ENCODE peak calls at places on chromosomes 11 and 22, in five cellular contexts. One of them, this sample, is unnamed.
A peak's percentile ranks its signal among the peaks of the same experiment; 100 is the strongest.

GRCh38 chr11:43643898-43644625 is 36.5 kb upstream of the HSD17B12 start:
- DNase-seq in SK-N-MC: peak; percentile 42
- DNase-seq in tibial nerve: peak; percentile 77
- DNase-seq in breast epithelium: peak; percentile 60
- DNase-seq in naive thymus-derived CD4-positive, alpha-beta T cell: peak; percentile 84
- DNase-seq in this sample: peak; percentile 76

GRCh38 chr22:32175751-32176644 is 16.9 kb upstream of the C22orf42 start:
- DNase-seq in SK-N-MC: no peak
- DNase-seq in naive thymus-derived CD4-positive, alpha-beta T cell: no peak
- DNase-seq in breast epithelium: no peak
- DNase-seq in tibial nerve: no peak
- DNase-seq in this sample: no peak

GRCh38 chr11:7020183-7020917 is at the start of the genes NLRP14 and ZNF214:
- DNase-seq in breast epithelium: peak; percentile 92
- DNase-seq in naive thymus-derived CD4-positive, alpha-beta T cell: no peak
- DNase-seq in SK-N-MC: peak; percentile 5
- DNase-seq in tibial nerve: peak; percentile 95
- DNase-seq in this sample: no peak

GRCh38 chr11:104705475-104706195 is 192.6 kb downstream of the CASP12 start:
- DNase-seq in naive thymus-derived CD4-positive, alpha-beta T cell: peak; percentile 85
- DNase-seq in tibial nerve: peak; percentile 29
- DNase-seq in breast epithelium: peak; percentile 30
- DNase-seq in SK-N-MC: peak; percentile 89
- DNase-seq in this sample: peak; percentile 42

GRCh38 chr11:84671325-84672019 is 955.7 kb downstream of the DLG2 start:
- DNase-seq in naive thymus-derived CD4-positive, alpha-beta T cell: no peak
- DNase-seq in tibial nerve: no peak
- DNase-seq in breast epithelium: no peak
- DNase-seq in SK-N-MC: no peak
- DNase-seq in this sample: no peak

GRCh38 chr11:121372671-121373429 is 79.3 kb upstream of the SORL1 start:
- DNase-seq in tibial nerve: no peak
- DNase-seq in naive thymus-derived CD4-positive, alpha-beta T cell: no peak
- DNase-seq in breast epithelium: no peak
- DNase-seq in SK-N-MC: no peak
- DNase-seq in this sample: no peak

GRCh38 chr11:27201454-27202302 is 161.1 kb downstream of the BBOX1 start:
- DNase-seq in tibial nerve: peak; percentile 77
- DNase-seq in SK-N-MC: peak; percentile 87
- DNase-seq in breast epithelium: no peak
- DNase-seq in naive thymus-derived CD4-positive, alpha-beta T cell: no peak
- DNase-seq in this sample: no peak

GRCh38 chr22:32684148-32684821 is 117.2 kb upstream of the TIMP3 start:
- DNase-seq in breast epithelium: no peak
- DNase-seq in tibial nerve: no peak
- DNase-seq in naive thymus-derived CD4-positive, alpha-beta T cell: no peak
- DNase-seq in SK-N-MC: no peak
- DNase-seq in this sample: no peak

GRCh38 chr11:123202155-123202714 is 7.2 kb upstream of the CLMP start:
- DNase-seq in tibial nerve: no peak
- DNase-seq in naive thymus-derived CD4-positive, alpha-beta T cell: no peak
- DNase-seq in breast epithelium: no peak
- DNase-seq in SK-N-MC: no peak
- DNase-seq in this sample: no peak

GRCh38 chr11:71432761-71433647 is 15.2 kb downstream of the DHCR7 start:
- DNase-seq in SK-N-MC: no peak
- DNase-seq in naive thymus-derived CD4-positive, alpha-beta T cell: no peak
- DNase-seq in breast epithelium: no peak
- DNase-seq in tibial nerve: no peak
- DNase-seq in this sample: no peak
- H3K27ac ChIP-seq in SK-N-MC: no peak overlapping the region
- H3K27ac ChIP-seq in naive thymus-derived CD4-positive, alpha-beta T cell: no peak overlapping the region
- H3K27ac ChIP-seq in breast epithelium: peak overlapping the region; percentile 68
- H3K27ac ChIP-seq in tibial nerve: peak overlapping the region; percentile 80
- H3K27ac ChIP-seq in this sample: no peak overlapping the region

GRCh38 chr11:86672007-86672621 is at the start of gene ME3:
- DNase-seq in tibial nerve: peak; percentile 33
- DNase-seq in SK-N-MC: no peak
- DNase-seq in naive thymus-derived CD4-positive, alpha-beta T cell: peak; percentile 57
- DNase-seq in breast epithelium: peak; percentile 54
- DNase-seq in this sample: no peak

GRCh38 chr11:86669424-86669823 is 3.0 kb downstream of the ME3 start:
- DNase-seq in naive thymus-derived CD4-positive, alpha-beta T cell: no peak
- DNase-seq in SK-N-MC: no peak
- DNase-seq in tibial nerve: no peak
- DNase-seq in breast epithelium: no peak
- DNase-seq in this sample: no peak

GRCh38 chr11:86671386-86672006 is 920 bp downstream of the ME3 start:
- DNase-seq in SK-N-MC: no peak
- DNase-seq in tibial nerve: peak; percentile 70
- DNase-seq in breast epithelium: peak; percentile 64
- DNase-seq in naive thymus-derived CD4-positive, alpha-beta T cell: no peak
- DNase-seq in this sample: no peak

GRCh38 chr11:86668929-86669328 is 3.5 kb downstream of the ME3 start:
- DNase-seq in naive thymus-derived CD4-positive, alpha-beta T cell: no peak
- DNase-seq in breast epithelium: no peak
- DNase-seq in SK-N-MC: no peak
- DNase-seq in tibial nerve: no peak
- DNase-seq in this sample: no peak

GRCh38 chr11:86670179-86670578 is 2.2 kb downstream of the ME3 start:
- DNase-seq in breast epithelium: no peak
- DNase-seq in SK-N-MC: no peak
- DNase-seq in naive thymus-derived CD4-positive, alpha-beta T cell: no peak
- DNase-seq in tibial nerve: no peak
- DNase-seq in this sample: no peak
- H3K4me3 ChIP-seq in breast epithelium: no peak overlapping the region
- H3K4me3 ChIP-seq in SK-N-MC: no peak overlapping the region
- H3K4me3 ChIP-seq in naive thymus-derived CD4-positive, alpha-beta T cell: no peak overlapping the region
- H3K4me3 ChIP-seq in tibial nerve: no peak overlapping the region
- H3K4me3 ChIP-seq in this sample: no peak overlapping the region

GRCh38 chr11:14587203-14587602 is 56.4 kb upstream of the PDE3B start:
- DNase-seq in tibial nerve: no peak
- DNase-seq in SK-N-MC: no peak
- DNase-seq in breast epithelium: no peak
- DNase-seq in naive thymus-derived CD4-positive, alpha-beta T cell: no peak
- DNase-seq in this sample: no peak
- H3K27ac ChIP-seq in tibial nerve: no peak overlapping the region
- H3K27ac ChIP-seq in SK-N-MC: no peak overlapping the region
- H3K27ac ChIP-seq in breast epithelium: no peak overlapping the region
- H3K27ac ChIP-seq in naive thymus-derived CD4-positive, alpha-beta T cell: no peak overlapping the region
- H3K27ac ChIP-seq in this sample: no peak overlapping the region

GRCh38 chr11:10606536-10607208 is 38.2 kb upstream of the LYVE1 start:
- DNase-seq in tibial nerve: no peak
- DNase-seq in breast epithelium: no peak
- DNase-seq in SK-N-MC: no peak
- DNase-seq in naive thymus-derived CD4-positive, alpha-beta T cell: no peak
- DNase-seq in this sample: no peak

GRCh38 chr11:10603721-10604297 is 35.3 kb upstream of the LYVE1 start:
- DNase-seq in tibial nerve: no peak
- DNase-seq in breast epithelium: no peak
- DNase-seq in naive thymus-derived CD4-positive, alpha-beta T cell: no peak
- DNase-seq in SK-N-MC: no peak
- DNase-seq in this sample: no peak

GRCh38 chr11:10605941-10606381 is 37.5 kb upstream of the LYVE1 start:
- DNase-seq in naive thymus-derived CD4-positive, alpha-beta T cell: no peak
- DNase-seq in breast epithelium: no peak
- DNase-seq in SK-N-MC: peak; percentile 89
- DNase-seq in tibial nerve: peak; percentile 41
- DNase-seq in this sample: no peak

GRCh38 chr11:10604340-10604748 is 35.9 kb upstream of the LYVE1 start:
- DNase-seq in SK-N-MC: no peak
- DNase-seq in naive thymus-derived CD4-positive, alpha-beta T cell: no peak
- DNase-seq in breast epithelium: no peak
- DNase-seq in tibial nerve: peak; percentile 53
- DNase-seq in this sample: no peak

DNA sequence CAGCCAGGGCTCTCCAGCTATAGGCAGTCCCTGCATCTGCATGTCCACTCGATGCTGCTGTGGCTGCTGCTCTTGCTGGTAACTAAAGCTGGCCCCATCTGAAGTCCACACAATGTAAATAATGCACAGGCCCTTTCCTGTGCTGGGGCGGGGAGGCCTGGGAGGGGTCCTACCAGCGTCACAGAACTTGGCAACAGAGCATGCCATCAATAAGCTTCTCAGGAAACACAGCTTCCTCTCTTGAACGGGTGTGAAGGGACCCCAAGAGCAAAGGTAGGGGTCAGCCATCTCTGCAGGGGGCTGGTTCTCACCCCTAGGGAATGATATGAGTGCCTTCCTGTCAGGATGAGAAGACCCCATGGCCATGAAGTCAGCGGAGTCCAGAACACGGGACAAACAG is 39.0 kb upstream of the LYVE1 start:
- DNase-seq in naive thymus-derived CD4-positive, alpha-beta T cell: no peak
- DNase-seq in SK-N-MC: no peak
- DNase-seq in breast epithelium: no peak
- DNase-seq in tibial nerve: no peak
- DNase-seq in this sample: no peak
- H3K4me3 ChIP-seq in naive thymus-derived CD4-positive, alpha-beta T cell: no peak overlapping the region
- H3K4me3 ChIP-seq in SK-N-MC: no peak overlapping the region
- H3K4me3 ChIP-seq in breast epithelium: no peak overlapping the region
- H3K4me3 ChIP-seq in tibial nerve: no peak overlapping the region
- H3K4me3 ChIP-seq in this sample: no peak overlapping the region

GRCh38 chr11:47861762-47862161 is 13.6 kb upstream of the NUP160 start:
- DNase-seq in naive thymus-derived CD4-positive, alpha-beta T cell: no peak
- DNase-seq in tibial nerve: no peak
- DNase-seq in breast epithelium: no peak
- DNase-seq in SK-N-MC: no peak
- DNase-seq in this sample: no peak
- H3K27ac ChIP-seq in naive thymus-derived CD4-positive, alpha-beta T cell: peak overlapping the region; percentile 1
- H3K27ac ChIP-seq in tibial nerve: no peak overlapping the region
- H3K27ac ChIP-seq in breast epithelium: no peak overlapping the region
- H3K27ac ChIP-seq in SK-N-MC: peak overlapping the region; percentile 99
- H3K27ac ChIP-seq in this sample: no peak overlapping the region

GRCh38 chr11:68066742-68067141 is 27.9 kb downstream of the TCIRG1 start:
- DNase-seq in tibial nerve: no peak
- DNase-seq in breast epithelium: no peak
- DNase-seq in naive thymus-derived CD4-positive, alpha-beta T cell: no peak
- DNase-seq in SK-N-MC: no peak
- DNase-seq in this sample: no peak

GRCh38 chr11:68067991-68068390 is 29.2 kb downstream of the TCIRG1 start:
- DNase-seq in tibial nerve: no peak
- DNase-seq in SK-N-MC: no peak
- DNase-seq in naive thymus-derived CD4-positive, alpha-beta T cell: no peak
- DNase-seq in breast epithelium: no peak
- DNase-seq in this sample: no peak

GRCh38 chr11:68074584-68075352 is 35.9 kb downstream of the TCIRG1 start:
- DNase-seq in tibial nerve: no peak
- DNase-seq in SK-N-MC: no peak
- DNase-seq in breast epithelium: no peak
- DNase-seq in naive thymus-derived CD4-positive, alpha-beta T cell: no peak
- DNase-seq in this sample: no peak

GRCh38 chr11:68076371-68077042 is 37.7 kb downstream of the TCIRG1 start:
- DNase-seq in breast epithelium: no peak
- DNase-seq in naive thymus-derived CD4-positive, alpha-beta T cell: no peak
- DNase-seq in tibial nerve: no peak
- DNase-seq in SK-N-MC: no peak
- DNase-seq in this sample: no peak

GRCh38 chr11:68071281-68072048 is 32.6 kb downstream of the TCIRG1 start:
- DNase-seq in breast epithelium: no peak
- DNase-seq in SK-N-MC: no peak
- DNase-seq in tibial nerve: no peak
- DNase-seq in naive thymus-derived CD4-positive, alpha-beta T cell: no peak
- DNase-seq in this sample: no peak
- H3K4me3 ChIP-seq in breast epithelium: no peak overlapping the region
- H3K4me3 ChIP-seq in SK-N-MC: no peak overlapping the region
- H3K4me3 ChIP-seq in tibial nerve: no peak overlapping the region
- H3K4me3 ChIP-seq in naive thymus-derived CD4-positive, alpha-beta T cell: no peak overlapping the region
- H3K4me3 ChIP-seq in this sample: no peak overlapping the region

GRCh38 chr11:68408512-68408911 is 52.0 kb upstream of the PPP6R3 start:
- DNase-seq in naive thymus-derived CD4-positive, alpha-beta T cell: no peak
- DNase-seq in tibial nerve: no peak
- DNase-seq in SK-N-MC: no peak
- DNase-seq in breast epithelium: no peak
- DNase-seq in this sample: no peak
- H3K27ac ChIP-seq in naive thymus-derived CD4-positive, alpha-beta T cell: no peak overlapping the region
- H3K27ac ChIP-seq in tibial nerve: no peak overlapping the region
- H3K27ac ChIP-seq in SK-N-MC: no peak overlapping the region
- H3K27ac ChIP-seq in breast epithelium: no peak overlapping the region
- H3K27ac ChIP-seq in this sample: no peak overlapping the region

GRCh38 chr11:59997800-59998199 is 19.2 kb upstream of the OOSP4B start:
- DNase-seq in SK-N-MC: no peak
- DNase-seq in naive thymus-derived CD4-positive, alpha-beta T cell: no peak
- DNase-seq in tibial nerve: no peak
- DNase-seq in breast epithelium: no peak
- DNase-seq in this sample: no peak

GRCh38 chr11:59990421-59990820 is 26.6 kb upstream of the OOSP4B start:
- DNase-seq in naive thymus-derived CD4-positive, alpha-beta T cell: no peak
- DNase-seq in breast epithelium: no peak
- DNase-seq in SK-N-MC: no peak
- DNase-seq in tibial nerve: no peak
- DNase-seq in this sample: no peak

GRCh38 chr11:59992420-59992819 is 24.6 kb upstream of the OOSP4B start:
- DNase-seq in SK-N-MC: no peak
- DNase-seq in naive thymus-derived CD4-positive, alpha-beta T cell: no peak
- DNase-seq in breast epithelium: no peak
- DNase-seq in tibial nerve: no peak
- DNase-seq in this sample: no peak
- H3K4me3 ChIP-seq in SK-N-MC: no peak overlapping the region
- H3K4me3 ChIP-seq in naive thymus-derived CD4-positive, alpha-beta T cell: no peak overlapping the region
- H3K4me3 ChIP-seq in breast epithelium: no peak overlapping the region
- H3K4me3 ChIP-seq in tibial nerve: no peak overlapping the region
- H3K4me3 ChIP-seq in this sample: no peak overlapping the region

GRCh38 chr22:49096476-49096875 is 731.2 kb downstream of the BRD1 start:
- DNase-seq in breast epithelium: no peak
- DNase-seq in tibial nerve: no peak
- DNase-seq in naive thymus-derived CD4-positive, alpha-beta T cell: no peak
- DNase-seq in SK-N-MC: no peak
- DNase-seq in this sample: no peak
- H3K27ac ChIP-seq in breast epithelium: no peak overlapping the region
- H3K27ac ChIP-seq in tibial nerve: no peak overlapping the region
- H3K27ac ChIP-seq in naive thymus-derived CD4-positive, alpha-beta T cell: no peak overlapping the region
- H3K27ac ChIP-seq in SK-N-MC: no peak overlapping the region
- H3K27ac ChIP-seq in this sample: no peak overlapping the region

This sample was measured in CD8-positive, alpha-beta memory T cell.